ENCODE peak calls at places on chromosomes 4 and X, in five cellular contexts. One of them, this sample, is unnamed.

GRCh38 chrX:47515941-47516649 is 33.1 kb upstream of the ZNF41 start:
- DNase-seq in HepG2: no peak
- DNase-seq in GM12878: no peak
- DNase-seq in HCT116: no peak
- DNase-seq in K562: no peak
- DNase-seq in this sample: no peak

GRCh38 chr4:110869862-110870577 is 247.1 kb upstream of the PITX2 start:
- DNase-seq in HepG2: no peak
- DNase-seq in GM12878: peak; percentile 13
- DNase-seq in HCT116: peak; percentile 24
- DNase-seq in K562: no peak
- DNase-seq in this sample: no peak

GRCh38 chr4:156830356-156830755 is 141.2 kb downstream of the PDGFC start:
- DNase-seq in HepG2: peak; percentile 1
- DNase-seq in GM12878: no peak
- DNase-seq in HCT116: no peak
- DNase-seq in K562: no peak
- DNase-seq in this sample: no peak

GRCh38 chr4:29734785-29735184 is 985.4 kb upstream of the PCDH7 start:
- DNase-seq in HepG2: no peak
- DNase-seq in GM12878: no peak
- DNase-seq in HCT116: no peak
- DNase-seq in K562: no peak
- DNase-seq in this sample: no peak

GRCh38 chr4:6473264-6474052 is 1.0 kb upstream of the PPP2R2C start:
- DNase-seq in HepG2: no peak
- DNase-seq in GM12878: no peak
- DNase-seq in HCT116: no peak
- DNase-seq in K562: no peak
- DNase-seq in this sample: no peak

GRCh38 chrX:23317799-23318724 is 16.6 kb upstream of the PTCHD1 start:
- DNase-seq in HepG2: no peak
- DNase-seq in GM12878: no peak
- DNase-seq in HCT116: no peak
- DNase-seq in K562: peak; percentile 41
- DNase-seq in this sample: peak; percentile 44

GRCh38 chr4:10622728-10623127 is 61.8 kb downstream of the CLNK start:
- DNase-seq in HepG2: no peak
- DNase-seq in GM12878: peak; percentile 26
- DNase-seq in HCT116: peak; percentile 7
- DNase-seq in K562: peak; percentile 4
- DNase-seq in this sample: no peak

GRCh38 chr4:16579866-16580265 is 318.6 kb downstream of the LDB2 start:
- DNase-seq in HepG2: no peak
- DNase-seq in GM12878: no peak
- DNase-seq in HCT116: no peak
- DNase-seq in K562: no peak
- DNase-seq in this sample: no peak

GRCh38 chr4:17578482-17578891 is 1.5 kb downstream of the LAP3 start:
- DNase-seq in HepG2: no peak
- DNase-seq in GM12878: peak; percentile 34
- DNase-seq in HCT116: no peak
- DNase-seq in K562: no peak
- DNase-seq in this sample: no peak

GRCh38 chr4:55838356-55838755 is 15.1 kb upstream of the EXOC1 start:
- DNase-seq in HepG2: no peak
- DNase-seq in GM12878: no peak
- DNase-seq in HCT116: no peak
- DNase-seq in K562: no peak
- DNase-seq in this sample: no peak

GRCh38 chr4:67006791-67007190 is 538.5 kb downstream of the CENPC start:
- DNase-seq in HepG2: no peak
- DNase-seq in GM12878: no peak
- DNase-seq in HCT116: no peak
- DNase-seq in K562: no peak
- DNase-seq in this sample: no peak

GRCh38 chr4:91448668-91449330 is 855.0 kb upstream of the GRID2 start:
- DNase-seq in HepG2: no peak
- DNase-seq in GM12878: no peak
- DNase-seq in HCT116: peak; percentile 13
- DNase-seq in K562: no peak
- DNase-seq in this sample: no peak

GRCh38 chrX:19840899-19841648 is 46.3 kb downstream of the SH3KBP1 start:
- DNase-seq in HepG2: peak; percentile 1
- DNase-seq in GM12878: peak; percentile 64
- DNase-seq in HCT116: no peak
- DNase-seq in K562: peak; percentile 37
- DNase-seq in this sample: no peak

GRCh38 chrX:16786791-16787735 is 797 bp downstream of the TXLNG start:
- DNase-seq in HepG2: no peak
- DNase-seq in GM12878: no peak
- DNase-seq in HCT116: no peak
- DNase-seq in K562: peak; percentile 64
- DNase-seq in this sample: no peak

GRCh38 chr4:149933883-149934282 is 118.2 kb upstream of the IQCM start:
- DNase-seq in HepG2: no peak
- DNase-seq in GM12878: no peak
- DNase-seq in HCT116: no peak
- DNase-seq in K562: no peak
- DNase-seq in this sample: no peak

GRCh38 chr4:119692001-119692400 is 63.4 kb upstream of the PDE5A start:
- DNase-seq in HepG2: no peak
- DNase-seq in GM12878: no peak
- DNase-seq in HCT116: no peak
- DNase-seq in K562: no peak
- DNase-seq in this sample: no peak

GRCh38 chrX:2490634-2491033 is 10.1 kb downstream of the DHRSX start:
- DNase-seq in HepG2: no peak
- DNase-seq in GM12878: no peak
- DNase-seq in HCT116: no peak
- DNase-seq in K562: no peak
- DNase-seq in this sample: no peak

GRCh38 chrX:30219372-30219771 is 4.0 kb downstream of the MAGEB2 start:
- DNase-seq in HepG2: no peak
- DNase-seq in GM12878: no peak
- DNase-seq in HCT116: no peak
- DNase-seq in K562: no peak
- DNase-seq in this sample: no peak

GRCh38 chr4:25345880-25346279 is 31.2 kb upstream of the ANAPC4 start:
- DNase-seq in HepG2: no peak
- DNase-seq in GM12878: no peak
- DNase-seq in HCT116: no peak
- DNase-seq in K562: no peak
- DNase-seq in this sample: no peak

GRCh38 chr4:127410644-127411043 is 222.1 kb upstream of the INTU start:
- DNase-seq in HepG2: no peak
- DNase-seq in GM12878: no peak
- DNase-seq in HCT116: no peak
- DNase-seq in K562: no peak
- DNase-seq in this sample: no peak

GRCh38 chr4:124423160-124423559 is 289.4 kb downstream of the ANKRD50 start:
- DNase-seq in HepG2: no peak
- DNase-seq in GM12878: no peak
- DNase-seq in HCT116: no peak
- DNase-seq in K562: no peak
- DNase-seq in this sample: no peak

GRCh38 chrX:68878977-68879376 is 50.2 kb downstream of the EFNB1 start:
- DNase-seq in HepG2: no peak
- DNase-seq in GM12878: no peak
- DNase-seq in HCT116: no peak
- DNase-seq in K562: no peak
- DNase-seq in this sample: no peak

GRCh38 chr4:20338841-20339240 is 87.1 kb downstream of the SLIT2 start:
- DNase-seq in HepG2: no peak
- DNase-seq in GM12878: no peak
- DNase-seq in HCT116: no peak
- DNase-seq in K562: no peak
- DNase-seq in this sample: no peak

GRCh38 chr4:184511156-184511555 is 36.8 kb upstream of the IRF2 start:
- DNase-seq in HepG2: no peak
- DNase-seq in GM12878: no peak
- DNase-seq in HCT116: no peak
- DNase-seq in K562: no peak
- DNase-seq in this sample: no peak

GRCh38 chr4:184503869-184504300 is 29.5 kb upstream of the IRF2 start:
- DNase-seq in HepG2: no peak
- DNase-seq in GM12878: no peak
- DNase-seq in HCT116: no peak
- DNase-seq in K562: no peak
- DNase-seq in this sample: no peak

GRCh38 chr4:184504385-184504784 is 30.0 kb upstream of the IRF2 start:
- DNase-seq in HepG2: no peak
- DNase-seq in GM12878: no peak
- DNase-seq in HCT116: no peak
- DNase-seq in K562: no peak
- DNase-seq in this sample: no peak

GRCh38 chr4:184510431-184510830 is 36.1 kb upstream of the IRF2 start:
- DNase-seq in HepG2: no peak
- DNase-seq in GM12878: no peak
- DNase-seq in HCT116: no peak
- DNase-seq in K562: no peak
- DNase-seq in this sample: no peak

DNA sequence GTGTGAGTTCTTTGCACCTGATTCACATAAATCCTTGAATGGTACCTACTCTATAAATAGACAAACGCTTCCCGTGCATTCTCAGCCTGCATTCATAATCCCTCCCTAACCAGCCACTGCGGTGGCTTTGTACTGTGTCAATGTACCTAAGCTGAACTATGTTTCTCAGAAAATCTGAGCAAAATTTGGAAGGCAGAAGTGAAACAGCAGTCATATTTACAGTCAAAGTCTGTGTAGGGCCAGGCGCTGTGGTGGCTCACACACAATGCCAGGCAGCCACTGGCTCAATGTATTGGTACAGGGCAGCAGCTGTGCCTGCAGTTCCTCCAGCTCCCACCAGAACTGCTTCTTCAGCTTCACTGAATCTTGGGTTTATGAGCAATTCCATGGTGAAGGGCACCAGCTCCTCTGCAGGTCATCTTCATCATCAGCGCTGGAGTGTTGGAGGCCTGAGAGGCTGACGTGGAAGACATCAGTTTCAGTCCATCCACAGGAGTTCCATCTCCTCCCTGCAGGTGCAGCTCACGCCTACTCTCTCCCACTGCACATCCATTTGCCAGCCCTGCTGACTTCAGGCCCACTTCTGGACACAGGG is 32.3 kb upstream of the IRF2 start:
- DNase-seq in HepG2: peak; percentile 24
- DNase-seq in GM12878: peak; percentile 78
- DNase-seq in HCT116: no peak
- DNase-seq in K562: no peak
- DNase-seq in this sample: no peak
- TF ChIP-seq JUND in HepG2: no peak
- TF ChIP-seq JUND in GM12878: no peak
- TF ChIP-seq JUND in HCT116: no peak
- TF ChIP-seq JUND in K562: no peak
- TF ChIP-seq JUND in this sample: no peak

GRCh38 chr4:7737752-7738457 is 201.8 kb downstream of the AFAP1 start:
- DNase-seq in HepG2: no peak
- DNase-seq in GM12878: no peak
- DNase-seq in HCT116: no peak
- DNase-seq in K562: no peak
- DNase-seq in this sample: no peak
- TF ChIP-seq JUND in HepG2: no peak
- TF ChIP-seq JUND in GM12878: no peak
- TF ChIP-seq JUND in HCT116: no peak
- TF ChIP-seq JUND in K562: no peak
- TF ChIP-seq JUND in this sample: no peak

DNA sequence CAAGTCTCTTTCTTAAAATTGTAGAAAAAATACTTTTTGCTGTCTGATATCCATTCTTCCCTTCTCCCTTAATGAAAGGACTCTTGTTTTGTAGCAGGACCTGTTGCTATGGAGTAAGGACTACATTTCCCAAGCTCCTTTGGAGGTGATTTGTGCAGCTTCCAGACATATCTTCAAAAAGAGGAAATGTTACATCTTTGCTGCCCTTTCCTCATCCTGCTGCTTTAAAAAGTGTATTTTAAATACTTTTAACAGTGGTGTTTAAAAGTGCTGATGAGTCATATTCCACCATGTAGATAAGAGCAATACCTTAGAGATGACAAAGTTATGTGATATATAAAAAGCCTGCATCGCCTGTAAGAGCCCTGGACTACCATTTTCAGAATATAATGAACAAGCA is 98.7 kb downstream of the CFAP299 start:
- DNase-seq in HepG2: no peak
- DNase-seq in GM12878: no peak
- DNase-seq in HCT116: no peak
- DNase-seq in K562: no peak
- DNase-seq in this sample: no peak
- TF ChIP-seq JUND in HepG2: no peak
- TF ChIP-seq JUND in GM12878: no peak
- TF ChIP-seq JUND in HCT116: no peak
- TF ChIP-seq JUND in K562: no peak
- TF ChIP-seq JUND in this sample: no peak

DNA sequence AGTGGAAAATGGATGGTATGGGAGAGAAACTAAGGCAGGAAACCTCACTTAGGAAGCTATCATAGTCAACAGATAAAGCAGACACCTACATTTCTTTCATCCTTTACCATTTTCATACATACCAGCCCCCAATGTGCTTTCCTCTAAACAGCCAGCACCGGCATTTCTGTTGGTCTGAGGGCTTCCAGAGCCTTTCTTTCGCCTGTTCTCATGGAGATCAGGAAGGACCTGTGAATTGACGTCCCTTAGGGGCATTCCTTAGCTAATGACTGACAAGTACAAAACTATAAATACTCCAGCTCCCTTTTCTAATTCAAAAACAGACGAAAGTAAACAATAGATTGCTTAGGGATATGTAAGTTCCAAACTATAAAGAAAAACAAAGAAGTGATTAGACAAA is 215.5 kb upstream of the CNKSR2 start:
- DNase-seq in HepG2: no peak
- DNase-seq in GM12878: no peak
- DNase-seq in HCT116: no peak
- DNase-seq in K562: no peak
- DNase-seq in this sample: no peak
- TF ChIP-seq JUND in HepG2: no peak
- TF ChIP-seq JUND in GM12878: no peak
- TF ChIP-seq JUND in HCT116: no peak
- TF ChIP-seq JUND in K562: no peak
- TF ChIP-seq JUND in this sample: no peak

DNA sequence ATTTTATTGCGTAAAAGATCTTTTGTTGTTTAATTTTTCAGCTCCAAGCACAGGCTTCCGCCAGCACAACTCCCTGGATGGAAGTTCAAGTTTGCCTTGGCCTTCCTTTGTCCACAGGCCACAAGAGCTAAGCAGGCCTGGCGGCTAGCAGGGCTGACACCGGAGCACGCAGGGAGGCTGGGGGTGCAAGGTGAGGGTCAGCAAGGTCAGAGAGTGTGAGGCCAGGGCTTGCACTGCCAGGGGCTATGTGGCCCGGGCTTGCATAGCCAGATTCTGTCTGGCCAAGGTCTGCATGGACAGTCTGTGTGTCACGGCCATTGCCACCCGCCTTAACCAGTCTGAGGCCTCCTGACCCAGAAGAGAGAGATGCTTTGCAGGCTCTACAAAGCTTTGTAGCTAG is 123.9 kb downstream of the BCOR start:
- DNase-seq in HepG2: peak; percentile 31
- DNase-seq in GM12878: no peak
- DNase-seq in HCT116: no peak
- DNase-seq in K562: no peak
- DNase-seq in this sample: no peak
- TF ChIP-seq JUND in HepG2: no peak
- TF ChIP-seq JUND in GM12878: no peak
- TF ChIP-seq JUND in HCT116: no peak
- TF ChIP-seq JUND in K562: no peak
- TF ChIP-seq JUND in this sample: no peak

This sample was measured in T47D.